ENCODE peak calls at places on chromosomes 11 and 22, in nine cellular contexts. One of them, this sample, is unnamed.
A peak's percentile ranks its signal among the peaks of the same experiment; 100 is the strongest.

GRCh38 chr11:78427615-78428272 is 10.1 kb upstream of the GAB2 start:
- DNase-seq in Kasumi-1: no peak
- DNase-seq in fibroblast of villous mesenchyme: no peak
- DNase-seq in ACHN: no peak
- DNase-seq in cardiac septum: no peak
- DNase-seq in AG04449: no peak
- DNase-seq in hippocampal formation: no peak
- DNase-seq in AG10803: no peak
- DNase-seq in fibroblast of the conjunctiva: no peak
- DNase-seq in this sample: no peak

GRCh38 chr11:70796601-70797000 is 398.3 kb downstream of the CTTN start:
- DNase-seq in Kasumi-1: no peak
- DNase-seq in fibroblast of villous mesenchyme: no peak
- DNase-seq in ACHN: peak; percentile 18
- DNase-seq in cardiac septum: no peak
- DNase-seq in AG04449: no peak
- DNase-seq in hippocampal formation: no peak
- DNase-seq in AG10803: no peak
- DNase-seq in fibroblast of the conjunctiva: no peak
- DNase-seq in this sample: no peak

GRCh38 chr11:46285173-46285572 is 7.7 kb downstream of the CREB3L1 start:
- DNase-seq in Kasumi-1: no peak
- DNase-seq in fibroblast of villous mesenchyme: no peak
- DNase-seq in ACHN: no peak
- DNase-seq in cardiac septum: no peak
- DNase-seq in AG04449: no peak
- DNase-seq in hippocampal formation: no peak
- DNase-seq in AG10803: no peak
- DNase-seq in fibroblast of the conjunctiva: no peak
- DNase-seq in this sample: no peak

GRCh38 chr11:116231540-116231939 is 541.2 kb downstream of the BUD13 start:
- DNase-seq in Kasumi-1: no peak
- DNase-seq in fibroblast of villous mesenchyme: no peak
- DNase-seq in ACHN: no peak
- DNase-seq in cardiac septum: no peak
- DNase-seq in AG04449: no peak
- DNase-seq in hippocampal formation: no peak
- DNase-seq in AG10803: no peak
- DNase-seq in fibroblast of the conjunctiva: no peak
- DNase-seq in this sample: no peak

GRCh38 chr11:134527382-134528243 is 115.6 kb upstream of the B3GAT1 start:
- DNase-seq in Kasumi-1: no peak
- DNase-seq in fibroblast of villous mesenchyme: no peak
- DNase-seq in ACHN: no peak
- DNase-seq in cardiac septum: peak; percentile 38
- DNase-seq in AG04449: no peak
- DNase-seq in hippocampal formation: no peak
- DNase-seq in AG10803: no peak
- DNase-seq in fibroblast of the conjunctiva: no peak
- DNase-seq in this sample: peak; percentile 79

GRCh38 chr11:133354069-133354468 is 178.2 kb downstream of the OPCML start:
- DNase-seq in Kasumi-1: no peak
- DNase-seq in fibroblast of villous mesenchyme: no peak
- DNase-seq in ACHN: no peak
- DNase-seq in cardiac septum: no peak
- DNase-seq in AG04449: no peak
- DNase-seq in hippocampal formation: no peak
- DNase-seq in AG10803: no peak
- DNase-seq in fibroblast of the conjunctiva: no peak
- DNase-seq in this sample: no peak

GRCh38 chr22:49269371-49269770 is 558.3 kb downstream of the BRD1 start:
- DNase-seq in Kasumi-1: no peak
- DNase-seq in fibroblast of villous mesenchyme: no peak
- DNase-seq in ACHN: no peak
- DNase-seq in cardiac septum: peak; percentile 29
- DNase-seq in AG04449: no peak
- DNase-seq in hippocampal formation: no peak
- DNase-seq in AG10803: no peak
- DNase-seq in fibroblast of the conjunctiva: no peak
- DNase-seq in this sample: no peak

GRCh38 chr11:36672815-36673450 is 74.9 kb upstream of the RAG2 start:
- DNase-seq in Kasumi-1: peak; percentile 31
- DNase-seq in fibroblast of villous mesenchyme: peak; percentile 52
- DNase-seq in ACHN: peak; percentile 49
- DNase-seq in cardiac septum: no peak
- DNase-seq in AG04449: peak; percentile 7
- DNase-seq in hippocampal formation: no peak
- DNase-seq in AG10803: peak; percentile 52
- DNase-seq in fibroblast of the conjunctiva: peak; percentile 20
- DNase-seq in this sample: no peak

GRCh38 chr22:27825174-27825573 is 23.6 kb upstream of the MN1 start:
- DNase-seq in Kasumi-1: peak; percentile 16
- DNase-seq in fibroblast of villous mesenchyme: no peak
- DNase-seq in ACHN: no peak
- DNase-seq in cardiac septum: no peak
- DNase-seq in AG04449: no peak
- DNase-seq in hippocampal formation: no peak
- DNase-seq in AG10803: no peak
- DNase-seq in fibroblast of the conjunctiva: no peak
- DNase-seq in this sample: no peak

GRCh38 chr22:17430298-17430900 is 61.1 kb downstream of the CECR2 start:
- DNase-seq in Kasumi-1: no peak
- DNase-seq in fibroblast of villous mesenchyme: peak; percentile 11
- DNase-seq in ACHN: no peak
- DNase-seq in cardiac septum: no peak
- DNase-seq in AG04449: no peak
- DNase-seq in hippocampal formation: no peak
- DNase-seq in AG10803: no peak
- DNase-seq in fibroblast of the conjunctiva: peak; percentile 32
- DNase-seq in this sample: no peak

GRCh38 chr11:110297082-110297725 is 790 bp upstream of the RDX start:
- DNase-seq in Kasumi-1: no peak
- DNase-seq in fibroblast of villous mesenchyme: no peak
- DNase-seq in ACHN: no peak
- DNase-seq in cardiac septum: no peak
- DNase-seq in AG04449: no peak
- DNase-seq in hippocampal formation: no peak
- DNase-seq in AG10803: no peak
- DNase-seq in fibroblast of the conjunctiva: no peak
- DNase-seq in this sample: no peak

GRCh38 chr22:32307055-32307454 is 50.6 kb upstream of the RFPL3 start:
- DNase-seq in Kasumi-1: no peak
- DNase-seq in fibroblast of villous mesenchyme: no peak
- DNase-seq in ACHN: no peak
- DNase-seq in cardiac septum: no peak
- DNase-seq in AG04449: no peak
- DNase-seq in hippocampal formation: no peak
- DNase-seq in AG10803: no peak
- DNase-seq in fibroblast of the conjunctiva: no peak
- DNase-seq in this sample: no peak

GRCh38 chr11:127055240-127055639 is 54.7 kb upstream of the KIRREL3 start:
- DNase-seq in Kasumi-1: no peak
- DNase-seq in fibroblast of villous mesenchyme: no peak
- DNase-seq in ACHN: no peak
- DNase-seq in cardiac septum: no peak
- DNase-seq in AG04449: no peak
- DNase-seq in hippocampal formation: no peak
- DNase-seq in AG10803: no peak
- DNase-seq in fibroblast of the conjunctiva: no peak
- DNase-seq in this sample: no peak

GRCh38 chr11:104858882-104859735 is 39.2 kb downstream of the CASP12 start:
- DNase-seq in Kasumi-1: no peak
- DNase-seq in fibroblast of villous mesenchyme: peak; percentile 2
- DNase-seq in ACHN: no peak
- DNase-seq in cardiac septum: no peak
- DNase-seq in AG04449: no peak
- DNase-seq in hippocampal formation: no peak
- DNase-seq in AG10803: no peak
- DNase-seq in fibroblast of the conjunctiva: no peak
- DNase-seq in this sample: no peak

GRCh38 chr11:118099838-118100570 is 13.2 kb upstream of the SMIM35 start:
- DNase-seq in Kasumi-1: no peak
- DNase-seq in fibroblast of villous mesenchyme: no peak
- DNase-seq in ACHN: no peak
- DNase-seq in cardiac septum: no peak
- DNase-seq in AG04449: no peak
- DNase-seq in hippocampal formation: no peak
- DNase-seq in AG10803: no peak
- DNase-seq in fibroblast of the conjunctiva: no peak
- DNase-seq in this sample: no peak

GRCh38 chr11:128905345-128906184 is 14.4 kb downstream of the KCNJ5 start:
- DNase-seq in Kasumi-1: peak; percentile 79
- DNase-seq in fibroblast of villous mesenchyme: peak; percentile 70
- DNase-seq in ACHN: peak; percentile 67
- DNase-seq in cardiac septum: no peak
- DNase-seq in AG04449: no peak
- DNase-seq in hippocampal formation: no peak
- DNase-seq in AG10803: no peak
- DNase-seq in fibroblast of the conjunctiva: no peak
- DNase-seq in this sample: no peak

GRCh38 chr11:100980156-100980555 is 149.5 kb downstream of the PGR start:
- DNase-seq in Kasumi-1: peak; percentile 40
- DNase-seq in fibroblast of villous mesenchyme: peak; percentile 54
- DNase-seq in ACHN: peak; percentile 36
- DNase-seq in cardiac septum: no peak
- DNase-seq in AG04449: no peak
- DNase-seq in hippocampal formation: no peak
- DNase-seq in AG10803: no peak
- DNase-seq in fibroblast of the conjunctiva: no peak
- DNase-seq in this sample: no peak

This sample was measured in chondrocyte.